ENCODE peak calls at places on chromosomes 6 and 20, in nine cellular contexts. N, U, A, Y, O, M, R, F and J are unnamed samples.

GRCh38 chr20:3667434-3668037 is 4.3 kb upstream of the GFRA4 start:
- DNase-seq in F (peak), M (no peak), Y (no peak), U (no peak), N (no peak), R (no peak), O (no peak), A (no peak), J (no peak)

GRCh38 chr20:57677323-57677982 is 32.4 kb downstream of the PMEPA1 start:
- DNase-seq in F (no peak), M (no peak), O (no peak), R (no peak), A (no peak), U (no peak), N (peak), Y (no peak), J (no peak)

GRCh38 chr20:36339646-36340592 is 33.8 kb downstream of the DLGAP4 start:
- DNase-seq in R (no peak), F (no peak), U (no peak), O (peak), M (no peak), A (no peak), N (no peak), Y (no peak), J (no peak)

GRCh38 chr6:161079566-161080262 is 88.1 kb downstream of the MAP3K4 start:
- DNase-seq in A (no peak), M (no peak), U (peak), R (no peak), O (no peak), F (no peak), N (no peak), Y (no peak), J (no peak)

GRCh38 chr6:132161283-132161682 is 210.1 kb upstream of the CCN2 start:
- DNase-seq in U (no peak), R (peak), A (no peak), F (no peak), Y (no peak), N (peak), M (no peak), O (peak), J (no peak)

GRCh38 chr6:119612176-119612870 is 262.8 kb upstream of the MAN1A1 start:
- DNase-seq in N (no peak), U (no peak), Y (no peak), R (no peak), O (peak), F (no peak), A (no peak), M (no peak), J (no peak)

GRCh38 chr20:61803416-61803902 is 262.2 kb downstream of the TAF4 start:
- DNase-seq in U (no peak), A (no peak), Y (no peak), M (no peak), N (no peak), F (peak), R (no peak), O (no peak), J (no peak)

GRCh38 chr20:36062799-36063198 is 91.7 kb upstream of the EPB41L1 start:
- DNase-seq in O (no peak), F (no peak), Y (no peak), M (no peak), A (no peak), U (no peak), N (no peak), R (no peak), J (no peak)

GRCh38 chr6:154835307-154835706 is 102.1 kb downstream of the SCAF8 start:
- DNase-seq in F (no peak), R (no peak), U (no peak), A (no peak), M (no peak), Y (no peak), O (no peak), N (no peak), J (no peak)

GRCh38 chr6:8707956-8708772 is 272.8 kb upstream of the SLC35B3 start:
- DNase-seq in R (peak), N (peak), A (peak), Y (no peak), F (no peak), O (peak), U (no peak), M (no peak), J (no peak)